ENCODE peak calls at places on chromosome 6, in five cellular contexts. F is Peyer's patch, N is fibroblast of mammary gland, G is left lung, C is cardiac fibroblast. K is an unnamed sample.

GRCh38 chr6:29887819-29888581 is 54.3 kb upstream of the HLA-A start:
- DNase-seq in F (no peak), C (peak), G (peak), N (peak), K (no peak)

GRCh38 chr6:157478926-157479325 is 97.9 kb downstream of the ZDHHC14 start:
- DNase-seq in C (no peak), F (no peak), N (no peak), G (no peak), K (no peak)

GRCh38 chr6:148947621-148948444 is 201.0 kb downstream of the UST start:
- DNase-seq in G (peak), C (peak), F (peak), N (peak), K (peak)

GRCh38 chr6:22067127-22067526 is 229.7 kb downstream of the PRL start:
- DNase-seq in G (no peak), F (no peak), C (no peak), N (no peak), K (no peak)

GRCh38 chr6:26270121-26270861 is 94.7 kb upstream of the BTN3A2 start:
- DNase-seq in N (peak), C (peak), G (no peak), F (peak), K (peak)

GRCh38 chr6:138107752-138108592 is 753 bp upstream of the PERP start:
- DNase-seq in C (no peak), N (no peak), G (no peak), F (peak), K (no peak)

GRCh38 chr6:12115001-12115400 is 102.9 kb downstream of the HIVEP1 start:
- DNase-seq in G (no peak), F (no peak), N (no peak), C (no peak), K (no peak)

GRCh38 chr6:136129365-136129764 is 120.7 kb downstream of the MTFR2 start:
- DNase-seq in F (no peak), C (peak), G (no peak), N (no peak), K (no peak)

GRCh38 chr6:74871757-74872156 is 334.1 kb downstream of the COL12A1 start:
- DNase-seq in C (peak), N (peak), F (no peak), G (no peak), K (no peak)

GRCh38 chr6:37204014-37204751 is 34.2 kb downstream of the PIM1 start:
- DNase-seq in F (no peak), C (peak), N (peak), G (no peak), K (no peak)

GRCh38 chr6:144219056-144219685 is 66.0 kb upstream of the UTRN start:
- DNase-seq in C (peak), G (no peak), F (no peak), N (peak), K (peak)

GRCh38 chr6:105941616-105942412 is 144.3 kb upstream of the PRDM1 start:
- DNase-seq in G (no peak), N (peak), F (no peak), C (peak), K (no peak)

GRCh38 chr6:93663111-93663510 is 243.8 kb upstream of the EPHA7 start:
- DNase-seq in C (no peak), N (no peak), G (no peak), F (no peak), K (no peak)

GRCh38 chr6:168880271-168880670 is 373.4 kb downstream of the THBS2 start:
- DNase-seq in N (no peak), F (no peak), G (no peak), C (no peak), K (no peak)

GRCh38 chr6:129402244-129402643 is 307.7 kb downstream of the ARHGAP18 start:
- DNase-seq in N (peak), G (no peak), F (no peak), C (peak), K (no peak)

GRCh38 chr6:912871-913663 is 220.1 kb upstream of the EXOC2 start:
- DNase-seq in C (no peak), N (peak), G (no peak), F (no peak), K (peak)

GRCh38 chr6:45827952-45828530 is 187.6 kb downstream of the CLIC5 start:
- DNase-seq in N (no peak), C (no peak), F (no peak), G (no peak), K (no peak)

GRCh38 chr6:114312931-114313330 is 29.9 kb downstream of the HS3ST5 start:
- DNase-seq in F (no peak), C (no peak), N (no peak), G (no peak), K (peak)

GRCh38 chr6:146154197-146154596 is 125.3 kb downstream of the GRM1 start:
- DNase-seq in N (no peak), C (no peak), F (no peak), G (no peak), K (peak)

GRCh38 chr6:119484598-119484997 is 135.0 kb upstream of the MAN1A1 start:
- DNase-seq in F (no peak), G (no peak), C (peak), N (peak), K (no peak)

GRCh38 chr6:107698146-107698545 is 126.0 kb downstream of the SCML4 start:
- DNase-seq in F (no peak), G (no peak), N (peak), C (peak), K (no peak)

GRCh38 chr6:23650676-23651075 is 475.3 kb upstream of the NRSN1 start:
- DNase-seq in G (no peak), F (no peak), N (no peak), C (no peak), K (no peak)

GRCh38 chr6:153088796-153089195 is 42.3 kb downstream of the RGS17 start:
- DNase-seq in F (no peak), C (peak), G (no peak), N (no peak), K (no peak)

GRCh38 chr6:4564746-4565145 is 211.5 kb upstream of the CDYL start:
- DNase-seq in G (no peak), N (no peak), C (no peak), F (no peak), K (no peak)

GRCh38 chr6:5125152-5126006 is 40.2 kb downstream of the PPP1R3G start:
- DNase-seq in N (peak), F (no peak), G (no peak), C (peak), K (no peak)

GRCh38 chr6:116465246-116465645 is 4.1 kb downstream of the CALHM6 start:
- DNase-seq in G (peak), F (peak), N (no peak), C (no peak), K (no peak)

GRCh38 chr6:30067460-30068139 is 602 bp downstream of the PPP1R11 start:
- DNase-seq in C (no peak), G (no peak), F (no peak), N (no peak), K (no peak)

GRCh38 chr6:129015721-129016120 is 132.8 kb downstream of the LAMA2 start:
- DNase-seq in C (no peak), G (no peak), N (no peak), F (no peak), K (no peak)

GRCh38 chr6:142867988-142868818 is 76.8 kb downstream of the HIVEP2 start:
- DNase-seq in C (peak), N (peak), G (no peak), F (no peak), K (no peak)

GRCh38 chr6:166448432-166448831 is 65.7 kb upstream of the MPC1 start:
- DNase-seq in F (no peak), N (no peak), G (peak), C (no peak), K (no peak)

GRCh38 chr6:137846772-137847313 is 20.2 kb upstream of the TNFAIP3 start:
- DNase-seq in G (peak), N (no peak), C (no peak), F (no peak), K (peak)

GRCh38 chr6:169177516-169178196 is 76.0 kb downstream of the THBS2 start:
- DNase-seq in C (no peak), F (no peak), G (no peak), N (no peak), K (no peak)

GRCh38 chr6:156686429-156686939 is 90.7 kb upstream of the ARID1B start:
- DNase-seq in C (peak), G (no peak), F (peak), N (peak), K (peak)

GRCh38 chr6:7218586-7218985 is 94.4 kb downstream of the SSR1 start:
- DNase-seq in F (no peak), G (no peak), C (peak), N (peak), K (no peak)

GRCh38 chr6:90083891-90084290 is 189.6 kb downstream of the GJA10 start:
- DNase-seq in C (no peak), G (no peak), N (no peak), F (peak), K (peak)

GRCh38 chr6:24431045-24431451 is 28.3 kb downstream of the MRS2 start:
- DNase-seq in F (no peak), G (no peak), N (peak), C (peak), K (peak)

GRCh38 chr6:135535989-135536414 is 38.5 kb upstream of the AHI1 start:
- DNase-seq in F (no peak), C (peak), G (no peak), N (peak), K (peak)

DNA sequence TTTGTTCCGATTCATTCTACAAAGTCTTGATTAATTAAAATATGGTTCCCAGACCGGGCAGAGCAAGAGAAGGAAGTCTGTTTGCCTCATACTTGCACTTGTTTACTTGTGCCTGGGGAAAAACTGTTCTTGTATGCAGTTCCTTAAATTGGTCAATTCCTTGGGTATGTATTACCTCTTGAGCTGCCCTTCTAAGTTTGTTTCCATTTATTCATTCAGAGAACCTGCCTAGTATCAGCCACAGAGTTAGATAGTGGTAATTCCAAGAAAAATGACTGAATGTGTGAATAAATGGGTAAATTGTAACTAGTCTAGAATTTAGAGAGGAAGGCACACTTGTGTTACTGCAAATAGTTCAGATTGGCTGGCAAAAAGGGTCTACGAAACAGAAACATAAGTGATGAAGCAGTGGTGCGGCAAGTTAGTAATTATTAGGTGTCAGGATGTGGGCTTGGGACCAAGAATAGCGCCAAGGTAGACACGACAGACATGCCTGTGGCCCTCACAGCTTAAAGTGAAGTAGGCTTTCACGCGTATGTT is 525 bp upstream of the MAK start:
- DNase-seq in F (no peak), C (no peak), N (no peak), G (no peak), K (peak)
- H3K4me3 ChIP-seq in F (peak), C (peak), N (peak), G (peak), K (peak)

GRCh38 chr6:163413345-163414116 is 987 bp upstream of the QKI start:
- DNase-seq in F (peak), C (peak), G (peak), N (peak), K (peak)
- TF ChIP-seq CTCF in F (no peak), C (no peak), G (no peak), N (no peak), K (no peak)

GRCh38 chr6:154994881-154995240 is 254 bp upstream of the TIAM2 start:
- DNase-seq in C (no peak), N (no peak), F (no peak), G (no peak), K (no peak)
- H3K4me3 ChIP-seq in C (peak), N (peak), F (peak), G (no peak), K (no peak)

DNA sequence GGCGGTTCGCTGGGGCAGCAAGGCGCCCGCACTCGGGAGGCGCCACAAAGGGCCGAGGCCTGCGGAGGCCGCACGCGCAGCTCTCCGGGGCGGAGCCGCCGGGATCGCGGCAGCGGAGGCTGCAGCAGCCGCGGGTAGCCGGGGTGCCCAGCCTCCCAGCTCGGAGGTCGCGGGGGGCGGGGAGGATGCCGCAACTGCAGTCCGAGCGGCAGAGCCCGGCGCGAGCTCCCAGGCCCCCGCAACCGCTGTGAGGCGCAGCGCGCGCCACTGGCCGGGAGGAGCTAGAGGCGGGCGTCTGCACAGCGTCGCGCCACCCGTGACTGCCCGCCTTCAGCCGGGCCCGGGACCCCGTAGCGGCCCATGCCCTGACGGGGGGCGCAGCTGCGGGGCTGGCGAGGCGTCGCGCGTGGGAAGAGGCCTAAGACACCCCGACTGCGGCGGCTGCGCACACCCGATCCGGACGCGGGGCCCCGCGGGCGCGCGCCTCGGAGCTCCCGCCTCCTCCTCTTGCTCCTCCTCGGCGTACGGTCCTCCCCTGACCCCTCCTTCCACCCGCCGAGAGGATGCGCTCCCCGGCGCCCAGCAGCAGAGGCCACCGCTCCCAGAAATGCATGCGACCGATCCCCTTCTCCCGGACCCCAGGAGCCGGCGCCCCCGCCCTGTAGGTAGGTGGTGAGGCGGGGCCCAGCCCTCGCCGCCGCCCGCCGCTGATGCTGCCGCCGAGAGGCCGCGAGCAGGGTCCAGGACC is at the start of gene NCOA7:
- DNase-seq in N (peak), C (peak), G (peak), F (peak), K (peak)
- TF ChIP-seq CTCF in N (no peak), C (no peak), G (no peak), F (no peak), K (no peak)

DNA sequence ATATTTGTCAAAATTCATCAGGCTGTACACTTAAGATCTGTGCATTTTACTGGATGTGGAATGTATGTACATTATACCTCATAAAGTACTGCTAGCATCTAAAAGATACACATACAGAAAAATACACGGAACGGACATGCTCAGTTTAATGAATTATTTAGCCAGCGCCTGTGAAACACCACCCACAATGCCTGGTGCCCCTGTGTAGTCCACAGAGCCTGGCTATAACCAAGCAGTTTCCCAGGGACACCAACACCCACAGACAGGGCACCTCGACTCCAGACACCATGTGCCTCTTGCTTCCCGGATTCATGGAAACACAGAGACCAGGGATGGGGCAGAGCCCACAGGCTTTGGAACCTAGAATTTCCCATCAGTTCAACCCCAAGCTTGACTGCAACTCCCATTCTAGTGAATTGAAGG is 17.4 kb upstream of the ARMC12 start:
- DNase-seq in C (no peak), G (no peak), F (no peak), N (no peak), K (no peak)
- H3K4me3 ChIP-seq in C (no peak), G (no peak), F (no peak), N (no peak), K (peak)

DNA sequence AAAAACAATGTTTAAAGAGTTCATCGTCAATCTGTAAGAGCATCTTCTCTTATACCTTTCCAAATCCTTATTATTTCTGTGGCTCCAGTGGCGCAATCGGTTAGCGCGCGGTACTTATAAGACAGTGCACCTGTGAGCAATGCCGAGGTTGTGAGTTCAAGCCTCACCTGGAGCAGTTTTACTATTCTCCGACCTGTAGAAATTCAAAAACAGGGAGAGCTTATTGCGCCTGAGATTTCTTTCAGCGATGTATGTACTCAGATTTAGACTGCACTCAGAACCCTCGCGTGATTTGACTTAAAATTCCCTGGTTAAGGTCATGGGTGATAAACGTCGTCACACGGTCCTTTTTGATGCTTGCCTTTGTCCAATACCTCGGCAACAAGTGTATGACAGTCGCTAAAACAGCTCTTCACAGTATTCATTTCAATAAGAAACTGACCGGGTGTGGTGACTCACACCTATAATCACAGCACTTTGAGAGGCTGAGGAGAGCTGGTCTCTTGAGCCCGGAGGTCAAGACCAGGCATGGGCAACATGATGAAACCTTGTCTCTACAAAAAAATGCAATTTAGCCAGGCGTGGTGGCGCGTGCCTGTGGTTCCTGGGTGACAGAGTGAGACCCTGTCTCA is 11.9 kb downstream of the GPX5 start:
- DNase-seq in F (no peak), N (peak), C (peak), G (no peak), K (peak)
- TF ChIP-seq CTCF in F (no peak), N (no peak), C (no peak), G (no peak), K (no peak)